ENCODE peak calls at places on chromosome 3, in five cellular contexts. K is NCI-H187; Q is CD4-positive, alpha-beta T cell; Y is colonic mucosa; L is pancreas. A is an unnamed sample.

GRCh38 chr3:151931171-151931570 is 57.7 kb downstream of the SUCNR1 start:
- DNase-seq in K (no peak), Q (no peak), Y (no peak), L (no peak), A (peak; percentile 63)

GRCh38 chr3:89107461-89108035 is at the start of gene EPHA3:
- DNase-seq in K (no peak), Q (peak; percentile 18), Y (peak; percentile 73), L (peak; percentile 66), A (peak; percentile 75)

GRCh38 chr3:17032407-17033034 is 147.8 kb downstream of the PLCL2 start:
- DNase-seq in K (no peak), Q (no peak), Y (peak; percentile 23), L (no peak), A (peak; percentile 7)

GRCh38 chr3:7112523-7113056 is 251.7 kb downstream of the GRM7 start:
- DNase-seq in K (no peak), Q (no peak), Y (no peak), L (peak; percentile 36), A (no peak)

GRCh38 chr3:168581718-168582332 is 486.1 kb upstream of the GOLIM4 start:
- DNase-seq in K (no peak), Q (no peak), Y (no peak), L (no peak), A (no peak)

GRCh38 chr3:127216415-127217261 is 23.7 kb downstream of the PRR23E start:
- DNase-seq in K (no peak), Q (no peak), Y (no peak), L (no peak), A (no peak)

GRCh38 chr3:49256152-49256551 is 20.9 kb downstream of the C3orf62 start:
- DNase-seq in K (no peak), Q (no peak), Y (no peak), L (no peak), A (no peak)

GRCh38 chr3:17179381-17180205 is 294.8 kb downstream of the PLCL2 start:
- DNase-seq in K (no peak), Q (no peak), Y (no peak), L (no peak), A (peak; percentile 34)

GRCh38 chr3:24020036-24020691 is 75.1 kb downstream of the NR1D2 start:
- DNase-seq in K (no peak), Q (no peak), Y (no peak), L (no peak), A (no peak)

GRCh38 chr3:21846976-21847375 is 96.0 kb upstream of the ZNF385D start:
- DNase-seq in K (no peak), Q (no peak), Y (no peak), L (no peak), A (no peak)

GRCh38 chr3:146065573-146066006 is 95.4 kb downstream of the PLOD2 start:
- DNase-seq in K (no peak), Q (no peak), Y (peak; percentile 35), L (no peak), A (no peak)

GRCh38 chr3:55201729-55202128 is 273.9 kb upstream of the LRTM1 start:
- DNase-seq in K (no peak), Q (no peak), Y (no peak), L (no peak), A (no peak)

GRCh38 chr3:141083831-141084624 is 32.9 kb downstream of the SPSB4 start:
- DNase-seq in K (no peak), Q (no peak), Y (no peak), L (no peak), A (no peak)

GRCh38 chr3:65833761-65834505 is 204.8 kb downstream of the MAGI1 start:
- DNase-seq in K (no peak), Q (no peak), Y (no peak), L (no peak), A (peak; percentile 32)

GRCh38 chr3:44000586-44000985 is 241.1 kb upstream of the TOPAZ1 start:
- DNase-seq in K (no peak), Q (no peak), Y (no peak), L (no peak), A (peak; percentile 67)

GRCh38 chr3:179677884-179678283 is 25.0 kb downstream of the USP13 start:
- DNase-seq in K (no peak), Q (no peak), Y (no peak), L (no peak), A (no peak)

GRCh38 chr3:185658504-185658912 is 72.4 kb downstream of the SENP2 start:
- DNase-seq in K (no peak), Q (no peak), Y (no peak), L (no peak), A (peak; percentile 94)

GRCh38 chr3:132416807-132417694 is at the start of gene DNAJC13:
- DNase-seq in K (peak; percentile 93), Q (peak; percentile 90), Y (peak; percentile 94), L (peak; percentile 93), A (peak; percentile 93)

GRCh38 chr3:131688370-131688769 is 185.6 kb upstream of the MRPL3 start:
- DNase-seq in K (no peak), Q (no peak), Y (no peak), L (no peak), A (peak; percentile 4)

GRCh38 chr3:51024765-51025681 is 350.3 kb downstream of the DOCK3 start:
- DNase-seq in K (no peak), Q (peak; percentile 71), Y (peak; percentile 67), L (peak; percentile 21), A (no peak)

GRCh38 chr3:155281892-155282291 is 11.6 kb downstream of the STRIT1 start:
- DNase-seq in K (no peak), Q (no peak), Y (no peak), L (no peak), A (no peak)

GRCh38 chr3:153840487-153840886 is 280.7 kb upstream of the ARHGEF26 start:
- DNase-seq in K (no peak), Q (no peak), Y (no peak), L (no peak), A (no peak)

GRCh38 chr3:128112406-128112968 is 11.1 kb downstream of the RUVBL1 start:
- DNase-seq in K (no peak), Q (peak; percentile 12), Y (no peak), L (no peak), A (peak; percentile 79)

GRCh38 chr3:34056951-34057390 is 258.5 kb downstream of the PDCD6IP start:
- DNase-seq in K (no peak), Q (no peak), Y (no peak), L (no peak), A (no peak)

GRCh38 chr3:172591876-172592771 is 68.9 kb upstream of the TNFSF10 start:
- DNase-seq in K (no peak), Q (peak; percentile 49), Y (no peak), L (no peak), A (no peak)

GRCh38 chr3:71563827-71564226 is 19.7 kb downstream of the FOXP1 start:
- DNase-seq in K (no peak), Q (no peak), Y (no peak), L (no peak), A (no peak)

GRCh38 chr3:177135841-177136492 is 61.3 kb downstream of the TBL1XR1 start:
- DNase-seq in K (no peak), Q (no peak), Y (no peak), L (no peak), A (no peak)

GRCh38 chr3:129543999-129544398 is 1.0 kb downstream of the H1-8 start:
- DNase-seq in K (no peak), Q (no peak), Y (no peak), L (no peak), A (no peak)

GRCh38 chr3:78368576-78369345 is 1328.9 kb downstream of the ROBO2 start:
- DNase-seq in K (no peak), Q (no peak), Y (no peak), L (no peak), A (no peak)

GRCh38 chr3:111547645-111548044 is 5.6 kb downstream of the CD96 start:
- DNase-seq in K (no peak), Q (peak; percentile 25), Y (no peak), L (no peak), A (no peak)

A was measured in hepatic stellate cell.